ENCODE peak calls at places on chromosomes 2 and 18, in ten cellular contexts. R, F, H, M, I, D, S, W, B and E are unnamed samples.

GRCh38 chr2:38439226-38439612 is 62.1 kb upstream of the ATL2 start:
- DNase-seq in R (no peak), F (peak; percentile 27), H (no peak), M (peak; percentile 10), I (no peak), D (no peak), S (no peak), W (no peak), B (no peak), E (no peak)

GRCh38 chr2:28377984-28378678 is 14.5 kb upstream of the FOSL2 start:
- DNase-seq in R (peak; percentile 88), F (no peak), H (no peak), M (no peak), I (no peak), D (no peak), S (no peak), W (no peak), B (no peak), E (no peak)

GRCh38 chr2:241798631-241799521 is 10.1 kb upstream of the NEU4 start:
- DNase-seq in R (peak; percentile 19), F (peak; percentile 11), H (no peak), M (no peak), I (no peak), D (no peak), S (no peak), W (peak; percentile 5), B (no peak), E (no peak)

GRCh38 chr2:10266133-10266620 is 36.5 kb upstream of the HPCAL1 start:
- DNase-seq in R (no peak), F (peak; percentile 24), H (peak; percentile 34), M (peak; percentile 62), I (no peak), D (peak; percentile 56), S (no peak), W (peak; percentile 4), B (peak; percentile 45), E (no peak)

GRCh38 chr18:57801379-57802165 is 1.5 kb downstream of the ATP8B1 start:
- DNase-seq in R (no peak), F (no peak), H (no peak), M (peak; percentile 27), I (no peak), D (no peak), S (no peak), W (peak; percentile 33), B (no peak), E (no peak)

GRCh38 chr18:59357928-59358327 is 1.1 kb downstream of the LMAN1 start:
- DNase-seq in R (no peak), F (no peak), H (peak; percentile 44), M (peak; percentile 83), I (peak; percentile 28), D (peak; percentile 92), S (no peak), W (no peak), B (peak; percentile 85), E (no peak)

GRCh38 chr2:191907091-191907490 is 60.2 kb upstream of the CAVIN2 start:
- DNase-seq in R (no peak), F (no peak), H (no peak), M (peak; percentile 25), I (no peak), D (peak; percentile 14), S (no peak), W (no peak), B (no peak), E (no peak)

GRCh38 chr2:236879416-236879963 is 206.2 kb upstream of the COPS8 start:
- DNase-seq in R (peak; percentile 4), F (no peak), H (no peak), M (no peak), I (no peak), D (no peak), S (no peak), W (no peak), B (no peak), E (no peak)

GRCh38 chr18:48959921-48960920 is 9.5 kb upstream of the SMAD7 start:
- DNase-seq in R (no peak), F (no peak), H (peak; percentile 90), M (peak; percentile 50), I (no peak), D (peak; percentile 61), S (no peak), W (no peak), B (peak; percentile 66), E (no peak)

GRCh38 chr2:24861500-24861899 is 58.5 kb downstream of the ADCY3 start:
- DNase-seq in R (no peak), F (no peak), H (no peak), M (no peak), I (no peak), D (no peak), S (no peak), W (no peak), B (no peak), E (no peak)

DNA sequence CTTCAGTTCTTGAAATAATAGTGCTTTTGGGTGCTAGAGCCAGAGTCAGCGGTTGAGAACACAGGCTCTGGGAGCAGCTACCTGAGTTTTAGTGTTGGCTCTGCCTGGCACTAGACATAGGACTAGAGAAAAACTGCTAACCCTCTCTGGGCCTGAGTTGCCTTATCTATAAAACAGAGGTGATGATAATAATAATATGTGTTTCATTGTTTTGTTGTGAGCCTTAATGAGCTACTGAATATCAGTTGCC is 391.7 kb downstream of the PTPRM start:
- DNase-seq in R (no peak), F (no peak), H (peak; percentile 27), M (no peak), I (no peak), D (no peak), S (no peak), W (no peak), B (no peak), E (no peak)
- H3K4me3 ChIP-seq in R (no peak overlapping the region), F (no peak overlapping the region), H (no peak overlapping the region), M (no peak overlapping the region), I (no peak overlapping the region), D (no peak overlapping the region), S (no peak overlapping the region), W (no peak overlapping the region), B (no peak overlapping the region), E (no peak overlapping the region)

GRCh38 chr2:19359021-19359357 is 566 bp upstream of the OSR1 start:
- DNase-seq in R (no peak), F (no peak), H (no peak), M (no peak), I (no peak), D (no peak), S (no peak), W (no peak), B (no peak), E (no peak)
- H3K4me3 ChIP-seq in R (peak overlapping the region; percentile 52), F (no peak overlapping the region), H (peak overlapping the region; percentile 58), M (peak overlapping the region; percentile 95), I (no peak overlapping the region), D (peak overlapping the region; percentile 52), S (no peak overlapping the region), W (peak overlapping the region; percentile 32), B (peak overlapping the region; percentile 83), E (no peak overlapping the region)

DNA sequence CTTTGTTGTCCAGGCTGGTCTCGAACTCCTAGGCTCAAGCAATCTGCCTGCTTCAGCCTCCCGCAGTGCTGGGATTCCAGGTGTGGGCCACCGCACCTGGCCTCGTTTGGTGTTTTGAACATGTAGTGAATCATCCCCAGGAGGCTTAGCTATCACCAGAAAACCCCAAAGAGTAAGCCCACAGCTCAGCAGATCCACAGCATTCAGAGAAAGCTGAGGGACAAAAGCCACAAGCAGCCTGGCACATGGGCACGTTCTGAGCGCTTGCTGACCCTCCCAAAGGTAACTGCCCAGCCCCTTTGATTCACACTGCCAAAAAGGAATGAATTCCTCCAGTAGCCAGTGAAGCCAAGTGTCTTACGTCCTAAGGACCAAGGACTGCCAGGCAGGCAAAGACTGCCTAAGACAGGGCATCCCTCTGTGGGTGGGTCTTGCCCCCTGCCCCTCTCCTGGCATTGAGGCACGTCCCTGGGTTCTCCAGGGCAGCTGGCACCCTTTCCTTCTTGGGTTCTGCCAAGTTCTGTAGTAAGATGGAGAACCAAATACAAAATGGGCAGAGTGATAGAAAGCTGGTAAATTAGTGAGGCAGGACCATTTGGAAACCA is 31.7 kb downstream of the MBP start:
- DNase-seq in R (no peak), F (no peak), H (peak; percentile 8), M (no peak), I (peak; percentile 37), D (no peak), S (peak; percentile 48), W (no peak), B (peak; percentile 38), E (peak; percentile 48)
- H3K4me3 ChIP-seq in R (no peak overlapping the region), F (no peak overlapping the region), H (no peak overlapping the region), M (no peak overlapping the region), I (peak overlapping the region; percentile 52), D (no peak overlapping the region), S (peak overlapping the region; percentile 9), W (no peak overlapping the region), B (peak overlapping the region; percentile 40), E (no peak overlapping the region)

GRCh38 chr2:32626591-32627221 is 1.1 kb upstream of the TTC27 start:
- DNase-seq in R (no peak), F (no peak), H (no peak), M (peak; percentile 23), I (no peak), D (no peak), S (no peak), W (no peak), B (no peak), E (no peak)
- H3K4me3 ChIP-seq in R (no peak overlapping the region), F (no peak overlapping the region), H (no peak overlapping the region), M (no peak overlapping the region), I (no peak overlapping the region), D (no peak overlapping the region), S (no peak overlapping the region), W (no peak overlapping the region), B (no peak overlapping the region), E (no peak overlapping the region)

DNA sequence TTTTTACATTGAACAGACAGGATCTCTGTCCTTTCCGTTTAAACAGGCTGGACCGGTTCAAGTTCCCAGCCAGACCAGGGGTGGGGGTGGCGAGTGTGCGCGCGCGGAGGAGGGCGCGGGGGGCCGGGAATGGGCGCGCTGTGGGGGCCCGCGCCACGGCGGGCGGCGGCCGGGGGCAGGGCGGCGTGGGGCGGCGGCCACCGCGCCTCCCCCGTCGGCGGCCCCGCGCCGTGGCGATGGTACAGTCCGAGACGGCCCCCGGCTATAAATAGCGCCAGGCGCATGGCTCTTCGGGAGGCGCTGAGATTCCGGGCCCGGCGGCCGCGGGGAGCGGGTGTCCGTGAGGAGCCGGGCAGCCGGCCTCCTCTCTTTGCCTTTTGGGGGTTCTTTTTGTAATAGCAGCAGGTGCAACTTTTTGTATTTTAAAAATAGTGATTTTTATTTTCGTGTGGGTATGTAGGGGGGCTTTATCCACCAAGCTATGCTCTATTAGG is 434 bp upstream of the CELF4 start:
- DNase-seq in R (no peak), F (peak; percentile 76), H (no peak), M (peak; percentile 72), I (no peak), D (peak; percentile 5), S (no peak), W (peak; percentile 78), B (peak; percentile 31), E (no peak)
- H3K4me3 ChIP-seq in R (peak overlapping the region; percentile 24), F (no peak overlapping the region), H (no peak overlapping the region), M (peak overlapping the region; percentile 55), I (no peak overlapping the region), D (no peak overlapping the region), S (no peak overlapping the region), W (peak overlapping the region; percentile 79), B (peak overlapping the region; percentile 31), E (no peak overlapping the region)

DNA sequence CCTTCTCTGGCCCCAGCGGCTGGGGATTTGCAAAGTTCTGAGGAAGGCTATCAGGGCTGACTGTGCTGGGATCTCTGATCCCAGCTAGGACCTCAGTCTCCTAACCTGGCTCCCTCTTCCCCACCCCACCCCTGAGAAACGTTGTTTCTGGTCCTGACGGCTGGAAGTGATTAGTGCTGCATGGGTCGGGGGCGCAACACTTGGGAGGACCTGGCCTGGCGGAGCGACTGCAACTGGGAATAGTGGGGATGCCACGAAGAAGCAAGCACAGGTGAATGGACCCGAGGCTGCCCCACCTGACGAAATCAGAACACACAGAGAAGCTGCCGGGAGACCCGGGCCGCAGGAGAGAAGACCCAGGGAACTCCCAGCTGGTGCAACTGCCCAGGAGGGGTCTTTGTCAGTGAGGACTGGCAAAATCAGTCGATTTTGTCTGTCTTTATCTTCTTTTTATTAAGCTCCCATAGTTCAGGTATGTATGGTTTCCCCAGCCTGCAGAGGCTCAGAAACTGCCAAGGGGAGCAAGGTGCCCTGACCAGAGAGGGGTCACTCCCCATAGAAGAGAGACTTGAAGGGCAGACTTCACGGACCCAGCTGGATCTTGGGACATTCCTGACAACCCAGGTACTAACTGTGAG is 656 bp upstream of the LBX2 start:
- DNase-seq in R (no peak), F (no peak), H (no peak), M (no peak), I (no peak), D (no peak), S (no peak), W (no peak), B (no peak), E (no peak)
- H3K4me3 ChIP-seq in R (no peak overlapping the region), F (no peak overlapping the region), H (no peak overlapping the region), M (peak overlapping the region; percentile 58), I (no peak overlapping the region), D (no peak overlapping the region), S (no peak overlapping the region), W (no peak overlapping the region), B (no peak overlapping the region), E (no peak overlapping the region)